ENCODE peak calls at places on chromosome 6, in six cellular contexts. A is H9, H is T-helper 17 cell, I is endothelial cell of umbilical vein, S is tibial artery, W is NT2/D1. V is an unnamed sample.
A peak's percentile ranks its signal among the peaks of the same experiment; 100 is the strongest.

GRCh38 chr6:5108068-5108467 is 22.9 kb downstream of the PPP1R3G start:
- DNase-seq in A (no peak), H (no peak), I (no peak), S (no peak), W (no peak), V (no peak)

GRCh38 chr6:135006386-135006914 is 48.2 kb downstream of the HBS1L start:
- DNase-seq in A (no peak), H (no peak), I (no peak), S (no peak), W (no peak), V (no peak)

GRCh38 chr6:7086488-7086887 is 21.3 kb upstream of the RREB1 start:
- DNase-seq in A (no peak), H (no peak), I (peak; percentile 57), S (no peak), W (no peak), V (peak; percentile 47)

GRCh38 chr6:1667012-1667804 is 57.5 kb downstream of the FOXC1 start:
- DNase-seq in A (no peak), H (no peak), I (no peak), S (no peak), W (no peak), V (no peak)

GRCh38 chr6:69044534-69044933 is 409.5 kb downstream of the ADGRB3 start:
- DNase-seq in A (no peak), H (no peak), I (no peak), S (no peak), W (no peak), V (no peak)

GRCh38 chr6:148175511-148176188 is 167.0 kb upstream of the SASH1 start:
- DNase-seq in A (no peak), H (no peak), I (no peak), S (no peak), W (no peak), V (no peak)

GRCh38 chr6:157385482-157385881 is 4.5 kb downstream of the ZDHHC14 start:
- DNase-seq in A (no peak), H (no peak), I (no peak), S (no peak), W (no peak), V (no peak)

GRCh38 chr6:169495601-169496000 is 206.2 kb downstream of the WDR27 start:
- DNase-seq in A (no peak), H (no peak), I (no peak), S (no peak), W (no peak), V (no peak)

GRCh38 chr6:26457407-26457795 is 354 bp upstream of the BTN2A1 start:
- DNase-seq in A (peak; percentile 58), H (no peak), I (no peak), S (peak; percentile 70), W (no peak), V (no peak)

GRCh38 chr6:69985180-69985579 is 118.8 kb downstream of the COL19A1 start:
- DNase-seq in A (no peak), H (no peak), I (no peak), S (no peak), W (no peak), V (no peak)

GRCh38 chr6:108169801-108170606 is 4.2 kb downstream of the NR2E1 start:
- DNase-seq in A (peak; percentile 51), H (no peak), I (no peak), S (no peak), W (no peak), V (no peak)
- H3K9me3 ChIP-seq in A (no peaks in the 10 kb centered on the region), H (no peaks in the 10 kb centered on the region), I (no peaks in the 10 kb centered on the region), S (no peaks in the 10 kb centered on the region), W (no peaks in the 10 kb centered on the region), V (no peaks in the 10 kb centered on the region)

GRCh38 chr6:145508107-145508506 is 227.2 kb downstream of the EPM2A start:
- DNase-seq in A (peak; percentile 53), H (no peak), I (peak; percentile 11), S (no peak), W (no peak), V (no peak)
- H3K9me3 ChIP-seq in A (no peaks in the 10 kb centered on the region), H (no peaks in the 10 kb centered on the region), I (no peaks in the 10 kb centered on the region), S (peaks cover 30% of the 10 kb centered on the region), W (no peaks in the 10 kb centered on the region), V (peaks cover 18% of the 10 kb centered on the region)

GRCh38 chr6:10882654-10883053 is 813 bp upstream of the GCM2 start:
- DNase-seq in A (peak; percentile 76), H (no peak), I (no peak), S (no peak), W (no peak), V (peak; percentile 54)

GRCh38 chr6:10880366-10880765 is 1.5 kb downstream of the GCM2 start:
- DNase-seq in A (no peak), H (no peak), I (no peak), S (no peak), W (no peak), V (no peak)

GRCh38 chr6:10890151-10890550 is 3.3 kb downstream of the SYCP2L start:
- DNase-seq in A (no peak), H (no peak), I (no peak), S (no peak), W (no peak), V (no peak)

GRCh38 chr6:10883312-10884244 is 1.7 kb upstream of the GCM2 start:
- DNase-seq in A (peak; percentile 33), H (no peak), I (no peak), S (no peak), W (no peak), V (peak; percentile 51)

DNA sequence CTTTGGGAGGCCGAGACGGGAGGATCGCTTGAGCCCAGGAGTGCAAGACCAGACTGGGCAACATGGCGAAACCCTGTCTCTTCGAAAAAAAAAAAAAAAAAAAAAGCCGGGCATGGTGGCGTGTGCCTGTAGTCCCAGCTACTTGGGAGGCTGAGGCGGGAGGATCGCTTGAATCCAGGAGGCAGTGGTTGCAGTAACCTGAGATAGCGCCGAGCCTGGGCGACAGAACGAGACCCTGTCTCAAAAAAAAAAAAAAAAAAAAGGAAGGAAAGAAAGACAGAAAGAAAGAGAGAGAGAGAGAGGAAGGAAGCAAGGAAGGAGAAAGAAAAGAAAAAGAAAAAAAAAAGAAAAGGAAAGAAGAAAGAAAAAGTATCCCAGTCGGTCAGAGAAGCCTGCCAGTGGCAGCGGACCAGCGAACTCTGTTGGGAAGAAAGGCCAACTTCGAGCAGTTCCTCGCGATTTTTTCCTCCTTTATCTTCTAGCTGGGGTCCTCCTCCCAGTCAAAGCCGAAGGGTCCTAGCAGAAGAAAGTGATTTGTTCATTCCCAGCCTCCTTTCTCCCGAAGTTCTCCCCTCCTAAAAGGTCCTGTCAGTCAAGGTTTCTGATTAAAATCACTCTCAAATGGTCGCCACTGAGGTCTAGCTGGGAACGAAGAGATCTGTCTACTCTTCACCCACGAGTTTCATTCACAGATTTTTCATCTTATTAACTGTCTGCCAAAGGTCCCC is 2.4 kb upstream of the SYCP2L start:
- DNase-seq in A (peak; percentile 38), H (no peak), I (no peak), S (no peak), W (no peak), V (no peak)
- H3K9me3 ChIP-seq in A (no peaks in the 10 kb centered on the region), H (no peaks in the 10 kb centered on the region), I (no peaks in the 10 kb centered on the region), S (no peaks in the 10 kb centered on the region), W (no peaks in the 10 kb centered on the region), V (no peaks in the 10 kb centered on the region)

DNA sequence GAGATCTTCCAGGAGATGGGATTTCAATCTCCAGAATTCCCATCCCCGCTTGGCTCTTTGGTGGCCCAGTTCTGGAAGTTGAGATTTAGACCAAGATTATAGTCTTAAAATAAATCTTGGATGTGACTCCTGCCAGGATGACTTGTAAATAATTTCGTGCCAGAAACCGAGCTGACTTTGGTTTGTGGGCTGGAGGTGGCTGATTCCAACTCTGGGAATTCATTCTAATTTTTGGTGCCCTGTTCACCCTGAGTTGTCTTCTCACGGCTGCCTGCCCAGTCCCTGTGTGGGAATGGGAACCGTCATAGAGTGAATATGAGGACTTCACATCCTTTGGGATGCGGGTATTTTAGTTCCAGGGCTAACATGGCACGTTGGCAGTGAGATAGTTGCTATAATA is 64.8 kb downstream of the JARID2 start:
- DNase-seq in A (no peak), H (no peak), I (no peak), S (no peak), W (no peak), V (no peak)
- H3K9me3 ChIP-seq in A (no peaks in the 10 kb centered on the region), H (no peaks in the 10 kb centered on the region), I (no peaks in the 10 kb centered on the region), S (no peaks in the 10 kb centered on the region), W (no peaks in the 10 kb centered on the region), V (no peaks in the 10 kb centered on the region)

V was measured in upper lobe of left lung.